ENCODE peak calls at places on chromosomes 7 and 10, in four cellular contexts. One of them, this sample, is unnamed.

GRCh38 chr7:77940647-77941046 is 142.1 kb downstream of the PHTF2 start:
- DNase-seq in activated B cell treated with CpG ODN at 0.5 μM for 24 hours: no peak
- DNase-seq in epithelial cell of proximal tubule: no peak
- DNase-seq in HFFc6: peak; percentile 27
- DNase-seq in this sample: no peak

GRCh38 chr10:29610876-29611647 is 23.7 kb downstream of the SVIL start:
- DNase-seq in epithelial cell of proximal tubule: no peak
- DNase-seq in HFFc6: no peak
- DNase-seq in activated B cell treated with CpG ODN at 0.5 μM for 24 hours: no peak
- DNase-seq in this sample: no peak

GRCh38 chr10:114970515-114970914 is 32.5 kb downstream of the TRUB1 start:
- DNase-seq in epithelial cell of proximal tubule: no peak
- DNase-seq in activated B cell treated with CpG ODN at 0.5 μM for 24 hours: no peak
- DNase-seq in HFFc6: no peak
- DNase-seq in this sample: no peak

GRCh38 chr10:77526861-77527617 is 110.6 kb downstream of the KCNMA1 start:
- DNase-seq in activated B cell treated with CpG ODN at 0.5 μM for 24 hours: no peak
- DNase-seq in epithelial cell of proximal tubule: no peak
- DNase-seq in HFFc6: no peak
- DNase-seq in this sample: no peak

GRCh38 chr10:5737352-5737751 is 52.7 kb downstream of the TASOR2 start:
- DNase-seq in activated B cell treated with CpG ODN at 0.5 μM for 24 hours: no peak
- DNase-seq in epithelial cell of proximal tubule: no peak
- DNase-seq in HFFc6: no peak
- DNase-seq in this sample: no peak

GRCh38 chr10:84177541-84178386 is 4.2 kb downstream of the GPR15LG start:
- DNase-seq in HFFc6: no peak
- DNase-seq in epithelial cell of proximal tubule: no peak
- DNase-seq in activated B cell treated with CpG ODN at 0.5 μM for 24 hours: no peak
- DNase-seq in this sample: no peak

GRCh38 chr10:110460111-110460809 is 37.4 kb upstream of the DUSP5 start:
- DNase-seq in activated B cell treated with CpG ODN at 0.5 μM for 24 hours: peak; percentile 40
- DNase-seq in epithelial cell of proximal tubule: no peak
- DNase-seq in HFFc6: no peak
- DNase-seq in this sample: no peak

GRCh38 chr7:129615018-129615417 is 3.5 kb downstream of the NRF1 start:
- DNase-seq in epithelial cell of proximal tubule: no peak
- DNase-seq in activated B cell treated with CpG ODN at 0.5 μM for 24 hours: no peak
- DNase-seq in HFFc6: no peak
- DNase-seq in this sample: no peak

GRCh38 chr10:116190883-116191282 is 82.1 kb downstream of the GFRA1 start:
- DNase-seq in HFFc6: no peak
- DNase-seq in activated B cell treated with CpG ODN at 0.5 μM for 24 hours: no peak
- DNase-seq in epithelial cell of proximal tubule: no peak
- DNase-seq in this sample: no peak

GRCh38 chr10:131920151-131920550 is 19.3 kb downstream of the PPP2R2D start:
- DNase-seq in activated B cell treated with CpG ODN at 0.5 μM for 24 hours: no peak
- DNase-seq in epithelial cell of proximal tubule: no peak
- DNase-seq in HFFc6: no peak
- DNase-seq in this sample: no peak

GRCh38 chr10:78450807-78451485 is 417.3 kb downstream of the RPS24 start:
- DNase-seq in activated B cell treated with CpG ODN at 0.5 μM for 24 hours: no peak
- DNase-seq in epithelial cell of proximal tubule: no peak
- DNase-seq in HFFc6: no peak
- DNase-seq in this sample: peak; percentile 7

GRCh38 chr7:82335927-82336326 is 107.7 kb downstream of the CACNA2D1 start:
- DNase-seq in epithelial cell of proximal tubule: no peak
- DNase-seq in HFFc6: peak; percentile 11
- DNase-seq in activated B cell treated with CpG ODN at 0.5 μM for 24 hours: no peak
- DNase-seq in this sample: no peak

GRCh38 chr7:128174391-128174790 is 66.7 kb upstream of the LEP start:
- DNase-seq in epithelial cell of proximal tubule: no peak
- DNase-seq in HFFc6: no peak
- DNase-seq in activated B cell treated with CpG ODN at 0.5 μM for 24 hours: no peak
- DNase-seq in this sample: no peak

GRCh38 chr10:78035933-78036583 is 2.4 kb downstream of the RPS24 start:
- DNase-seq in activated B cell treated with CpG ODN at 0.5 μM for 24 hours: no peak
- DNase-seq in epithelial cell of proximal tubule: no peak
- DNase-seq in HFFc6: no peak
- DNase-seq in this sample: no peak

GRCh38 chr10:71590786-71591350 is 128.7 kb downstream of the C10orf105 start:
- DNase-seq in HFFc6: no peak
- DNase-seq in epithelial cell of proximal tubule: no peak
- DNase-seq in activated B cell treated with CpG ODN at 0.5 μM for 24 hours: no peak
- DNase-seq in this sample: no peak

GRCh38 chr7:26658080-26658697 is 206.2 kb downstream of the SKAP2 start:
- DNase-seq in activated B cell treated with CpG ODN at 0.5 μM for 24 hours: no peak
- DNase-seq in epithelial cell of proximal tubule: no peak
- DNase-seq in HFFc6: no peak
- DNase-seq in this sample: no peak

GRCh38 chr7:107643407-107643806 is 17.2 kb upstream of the SLC26A4 start:
- DNase-seq in HFFc6: peak; percentile 70
- DNase-seq in epithelial cell of proximal tubule: no peak
- DNase-seq in activated B cell treated with CpG ODN at 0.5 μM for 24 hours: no peak
- DNase-seq in this sample: no peak

GRCh38 chr10:30386801-30387588 is 37.9 kb upstream of the MTPAP start:
- DNase-seq in epithelial cell of proximal tubule: no peak
- DNase-seq in HFFc6: peak; percentile 19
- DNase-seq in activated B cell treated with CpG ODN at 0.5 μM for 24 hours: no peak
- DNase-seq in this sample: no peak

GRCh38 chr10:44774676-44775401 is 136.3 kb upstream of the TMEM72 start:
- DNase-seq in HFFc6: peak; percentile 12
- DNase-seq in activated B cell treated with CpG ODN at 0.5 μM for 24 hours: no peak
- DNase-seq in epithelial cell of proximal tubule: no peak
- DNase-seq in this sample: no peak

GRCh38 chr7:43952028-43952427 is 25.8 kb downstream of the UBE2D4 start:
- DNase-seq in epithelial cell of proximal tubule: no peak
- DNase-seq in HFFc6: no peak
- DNase-seq in activated B cell treated with CpG ODN at 0.5 μM for 24 hours: no peak
- DNase-seq in this sample: no peak

GRCh38 chr7:69656890-69657289 is 58.6 kb downstream of the AUTS2 start:
- DNase-seq in activated B cell treated with CpG ODN at 0.5 μM for 24 hours: no peak
- DNase-seq in epithelial cell of proximal tubule: no peak
- DNase-seq in HFFc6: no peak
- DNase-seq in this sample: no peak

GRCh38 chr7:101321491-101322401 is at the start of gene IFT22:
- DNase-seq in activated B cell treated with CpG ODN at 0.5 μM for 24 hours: peak; percentile 85
- DNase-seq in HFFc6: peak; percentile 84
- DNase-seq in epithelial cell of proximal tubule: no peak
- DNase-seq in this sample: peak; percentile 65

GRCh38 chr7:20307119-20307518 is 23.6 kb upstream of the ITGB8 start:
- DNase-seq in epithelial cell of proximal tubule: peak; percentile 81
- DNase-seq in HFFc6: no peak
- DNase-seq in activated B cell treated with CpG ODN at 0.5 μM for 24 hours: no peak
- DNase-seq in this sample: no peak

GRCh38 chr10:48470115-48470892 is 134.6 kb downstream of the ARHGAP22 start:
- DNase-seq in HFFc6: no peak
- DNase-seq in activated B cell treated with CpG ODN at 0.5 μM for 24 hours: peak; percentile 4
- DNase-seq in epithelial cell of proximal tubule: no peak
- DNase-seq in this sample: no peak

GRCh38 chr10:119209050-119209735 is 1.8 kb downstream of the GRK5 start:
- DNase-seq in activated B cell treated with CpG ODN at 0.5 μM for 24 hours: peak; percentile 39
- DNase-seq in HFFc6: no peak
- DNase-seq in epithelial cell of proximal tubule: no peak
- DNase-seq in this sample: peak; percentile 66

GRCh38 chr7:26515462-26515861 is 223.8 kb downstream of the SNX10 start:
- DNase-seq in HFFc6: no peak
- DNase-seq in activated B cell treated with CpG ODN at 0.5 μM for 24 hours: no peak
- DNase-seq in epithelial cell of proximal tubule: no peak
- DNase-seq in this sample: no peak

GRCh38 chr10:125555267-125555666 is 127.7 kb downstream of the TEX36 start:
- DNase-seq in epithelial cell of proximal tubule: no peak
- DNase-seq in activated B cell treated with CpG ODN at 0.5 μM for 24 hours: no peak
- DNase-seq in HFFc6: no peak
- DNase-seq in this sample: no peak

GRCh38 chr7:36284470-36284869 is 105.2 kb upstream of the ANLN start:
- DNase-seq in activated B cell treated with CpG ODN at 0.5 μM for 24 hours: no peak
- DNase-seq in epithelial cell of proximal tubule: no peak
- DNase-seq in HFFc6: no peak
- DNase-seq in this sample: no peak

GRCh38 chr7:36281945-36282727 is 107.5 kb upstream of the ANLN start:
- DNase-seq in activated B cell treated with CpG ODN at 0.5 μM for 24 hours: no peak
- DNase-seq in HFFc6: no peak
- DNase-seq in epithelial cell of proximal tubule: no peak
- DNase-seq in this sample: no peak

GRCh38 chr7:36283171-36283570 is 106.5 kb upstream of the ANLN start:
- DNase-seq in HFFc6: no peak
- DNase-seq in activated B cell treated with CpG ODN at 0.5 μM for 24 hours: no peak
- DNase-seq in epithelial cell of proximal tubule: no peak
- DNase-seq in this sample: no peak

GRCh38 chr7:36285276-36285675 is 104.4 kb upstream of the ANLN start:
- DNase-seq in HFFc6: no peak
- DNase-seq in epithelial cell of proximal tubule: no peak
- DNase-seq in activated B cell treated with CpG ODN at 0.5 μM for 24 hours: no peak
- DNase-seq in this sample: no peak

GRCh38 chr7:36283711-36284130 is 105.9 kb upstream of the ANLN start:
- DNase-seq in epithelial cell of proximal tubule: no peak
- DNase-seq in activated B cell treated with CpG ODN at 0.5 μM for 24 hours: peak; percentile 36
- DNase-seq in HFFc6: no peak
- DNase-seq in this sample: no peak
- TF ChIP-seq CTCF in epithelial cell of proximal tubule: no peak
- TF ChIP-seq CTCF in activated B cell treated with CpG ODN at 0.5 μM for 24 hours: no peak
- TF ChIP-seq CTCF in HFFc6: no peak
- TF ChIP-seq CTCF in this sample: no peak

GRCh38 chr7:99733003-99733402 is 2.0 kb downstream of the CYP3A7 start:
- DNase-seq in HFFc6: no peak
- DNase-seq in activated B cell treated with CpG ODN at 0.5 μM for 24 hours: no peak
- DNase-seq in epithelial cell of proximal tubule: no peak
- DNase-seq in this sample: no peak

GRCh38 chr7:99734987-99735386 is at the start of gene CYP3A7:
- DNase-seq in epithelial cell of proximal tubule: no peak
- DNase-seq in HFFc6: no peak
- DNase-seq in activated B cell treated with CpG ODN at 0.5 μM for 24 hours: no peak
- DNase-seq in this sample: no peak

GRCh38 chr7:99731638-99732374 is 3.2 kb downstream of the CYP3A7 start:
- DNase-seq in activated B cell treated with CpG ODN at 0.5 μM for 24 hours: no peak
- DNase-seq in epithelial cell of proximal tubule: no peak
- DNase-seq in HFFc6: no peak
- DNase-seq in this sample: no peak

GRCh38 chr7:99730992-99731391 is 4.0 kb downstream of the CYP3A7 start:
- DNase-seq in epithelial cell of proximal tubule: no peak
- DNase-seq in activated B cell treated with CpG ODN at 0.5 μM for 24 hours: no peak
- DNase-seq in HFFc6: no peak
- DNase-seq in this sample: no peak

DNA sequence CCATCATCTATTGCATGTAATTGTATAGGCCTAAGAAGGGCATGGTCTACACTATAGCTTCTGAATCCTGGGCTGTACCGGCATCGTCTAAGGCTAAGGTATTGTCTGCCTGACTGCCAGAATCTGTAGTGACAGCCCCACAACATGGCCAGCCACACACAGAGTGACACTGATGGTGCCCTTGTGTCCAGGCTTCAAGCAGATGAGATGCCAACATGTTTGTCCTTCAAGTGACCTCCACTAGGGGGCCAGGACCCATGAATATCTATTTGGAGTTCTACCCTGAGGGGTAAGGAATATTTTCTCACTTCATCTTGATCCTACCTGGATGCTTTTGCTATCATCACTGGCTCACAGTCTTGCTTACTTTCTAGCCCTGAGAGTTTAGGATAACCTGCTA is 1.5 kb downstream of the CYP3A7 start:
- DNase-seq in epithelial cell of proximal tubule: no peak
- DNase-seq in activated B cell treated with CpG ODN at 0.5 μM for 24 hours: no peak
- DNase-seq in HFFc6: no peak
- DNase-seq in this sample: no peak
- TF ChIP-seq CTCF in epithelial cell of proximal tubule: peak; percentile 43
- TF ChIP-seq CTCF in activated B cell treated with CpG ODN at 0.5 μM for 24 hours: no peak
- TF ChIP-seq CTCF in HFFc6: peak; percentile 68
- TF ChIP-seq CTCF in this sample: no peak

DNA sequence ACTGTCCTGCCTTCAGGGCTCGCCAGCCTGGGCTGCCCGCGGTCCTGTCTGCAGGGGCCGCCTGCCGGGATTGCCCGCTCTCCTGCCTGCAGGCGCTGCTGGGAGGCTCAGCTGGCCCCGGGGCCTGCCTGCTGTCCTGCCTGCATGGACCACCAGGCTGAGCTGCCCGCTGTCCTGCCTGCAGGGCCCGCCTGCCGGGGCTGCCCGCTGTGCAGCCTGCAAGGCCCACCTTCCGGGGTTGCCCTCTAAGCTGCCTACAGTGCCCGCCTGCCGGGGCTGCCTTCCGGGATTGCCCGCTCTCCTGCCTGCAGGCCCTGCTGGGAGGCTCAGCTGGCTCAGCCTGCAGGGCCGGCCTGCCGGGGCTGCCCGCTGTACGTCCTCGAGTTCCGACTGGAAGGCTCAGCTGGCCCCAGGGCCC is 164.4 kb downstream of the GLRX3 start:
- DNase-seq in activated B cell treated with CpG ODN at 0.5 μM for 24 hours: no peak
- DNase-seq in epithelial cell of proximal tubule: no peak
- DNase-seq in HFFc6: no peak
- DNase-seq in this sample: no peak
- TF ChIP-seq CTCF in activated B cell treated with CpG ODN at 0.5 μM for 24 hours: no peak
- TF ChIP-seq CTCF in epithelial cell of proximal tubule: no peak
- TF ChIP-seq CTCF in HFFc6: no peak
- TF ChIP-seq CTCF in this sample: no peak

GRCh38 chr10:98308602-98309365 is 40.8 kb upstream of the LOXL4 start:
- DNase-seq in epithelial cell of proximal tubule: no peak
- DNase-seq in activated B cell treated with CpG ODN at 0.5 μM for 24 hours: no peak
- DNase-seq in HFFc6: no peak
- DNase-seq in this sample: no peak
- TF ChIP-seq CTCF in epithelial cell of proximal tubule: no peak
- TF ChIP-seq CTCF in activated B cell treated with CpG ODN at 0.5 μM for 24 hours: no peak
- TF ChIP-seq CTCF in HFFc6: no peak
- TF ChIP-seq CTCF in this sample: no peak

GRCh38 chr10:23293145-23293724 is 51.4 kb downstream of the C10orf67 start:
- DNase-seq in HFFc6: peak; percentile 7
- DNase-seq in activated B cell treated with CpG ODN at 0.5 μM for 24 hours: no peak
- DNase-seq in epithelial cell of proximal tubule: no peak
- DNase-seq in this sample: no peak
- TF ChIP-seq CTCF in HFFc6: peak; percentile 72
- TF ChIP-seq CTCF in activated B cell treated with CpG ODN at 0.5 μM for 24 hours: no peak
- TF ChIP-seq CTCF in epithelial cell of proximal tubule: peak; percentile 82
- TF ChIP-seq CTCF in this sample: no peak

DNA sequence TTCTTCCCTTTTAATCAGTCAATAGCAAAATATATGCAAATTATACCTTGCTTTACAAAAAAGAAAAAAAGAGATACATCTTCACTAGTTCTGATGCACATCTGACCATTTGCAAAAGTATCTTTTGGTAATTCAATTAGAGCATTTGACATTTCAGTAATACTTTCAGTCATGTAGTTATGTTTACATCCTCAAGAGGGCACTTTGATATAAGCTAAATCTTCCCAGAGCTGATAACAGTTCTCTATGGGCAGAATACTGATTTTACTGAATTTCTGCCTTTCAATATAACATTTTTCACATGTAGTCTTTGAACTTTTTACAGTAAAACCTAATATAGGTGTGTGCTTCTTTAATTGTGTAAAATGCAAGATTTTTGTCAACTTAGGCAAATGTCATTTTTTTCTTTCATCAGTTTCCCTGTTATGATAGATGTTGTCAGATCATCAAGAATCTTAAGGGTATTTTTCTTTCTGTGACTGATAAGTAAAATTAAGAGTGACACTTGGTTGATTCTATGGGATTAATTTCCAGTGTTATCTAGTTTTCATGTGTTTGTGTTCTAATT is 703.5 kb upstream of the SEMA3D start:
- DNase-seq in epithelial cell of proximal tubule: no peak
- DNase-seq in activated B cell treated with CpG ODN at 0.5 μM for 24 hours: no peak
- DNase-seq in HFFc6: peak; percentile 46
- DNase-seq in this sample: no peak
- TF ChIP-seq CTCF in epithelial cell of proximal tubule: peak; percentile 59
- TF ChIP-seq CTCF in activated B cell treated with CpG ODN at 0.5 μM for 24 hours: no peak
- TF ChIP-seq CTCF in HFFc6: peak; percentile 76
- TF ChIP-seq CTCF in this sample: no peak

GRCh38 chr7:104156842-104157277 is 51.0 kb downstream of the ORC5 start:
- DNase-seq in HFFc6: peak; percentile 19
- DNase-seq in activated B cell treated with CpG ODN at 0.5 μM for 24 hours: no peak
- DNase-seq in epithelial cell of proximal tubule: no peak
- DNase-seq in this sample: no peak
- TF ChIP-seq CTCF in HFFc6: peak; percentile 86
- TF ChIP-seq CTCF in activated B cell treated with CpG ODN at 0.5 μM for 24 hours: no peak
- TF ChIP-seq CTCF in epithelial cell of proximal tubule: peak; percentile 73
- TF ChIP-seq CTCF in this sample: no peak

This sample was measured in omental fat pad.